ENCODE peak calls at places on chromosomes 7 and 10, in seven cellular contexts. G, L, S, T, X, U and M are unnamed samples.

GRCh38 chr10:95431900-95432342 is 129.2 kb downstream of the SORBS1 start:
- DNase-seq in U (no peak), G (no peak), X (no peak), S (no peak), L (no peak), T (no peak), M (no peak)

GRCh38 chr7:14911077-14911476 is 8.5 kb upstream of the DGKB start:
- DNase-seq in L (no peak), T (no peak), S (no peak), G (no peak), X (no peak), U (no peak), M (no peak)

GRCh38 chr7:128004623-128005022 is 26.6 kb downstream of the LRRC4 start:
- DNase-seq in L (no peak), U (no peak), X (no peak), S (no peak), G (no peak), T (no peak), M (no peak)

GRCh38 chr7:128672927-128673517 is 930 bp downstream of the GARIN1A start:
- DNase-seq in X (no peak), T (no peak), L (peak; percentile 34), S (no peak), U (peak; percentile 42), G (peak; percentile 40), M (no peak)

GRCh38 chr10:83991986-83992753 is 147.1 kb upstream of the GHITM start:
- DNase-seq in G (no peak), S (peak; percentile 18), L (peak; percentile 7), T (no peak), X (no peak), U (peak; percentile 4), M (no peak)

GRCh38 chr7:133770863-133771492 is 356.2 kb upstream of the LRGUK start:
- DNase-seq in S (no peak), G (peak; percentile 56), X (no peak), L (peak; percentile 12), U (peak; percentile 61), T (no peak), M (peak; percentile 11)

GRCh38 chr7:27112960-27113949 is 10.8 kb upstream of the HOXA2 start:
- DNase-seq in T (no peak), S (peak; percentile 71), X (peak; percentile 60), L (peak; percentile 53), U (peak; percentile 22), G (peak; percentile 95), M (no peak)

GRCh38 chr7:105304040-105304895 is 84.5 kb downstream of the SRPK2 start:
- DNase-seq in G (peak; percentile 64), X (no peak), S (peak; percentile 22), U (peak; percentile 45), L (peak; percentile 43), T (no peak), M (peak; percentile 14)

GRCh38 chr7:92737706-92738105 is 98.7 kb downstream of the CDK6 start:
- DNase-seq in S (no peak), L (no peak), G (no peak), T (no peak), X (no peak), U (no peak), M (no peak)

GRCh38 chr7:25002826-25003225 is 22.8 kb upstream of the OSBPL3 start:
- DNase-seq in T (no peak), G (no peak), X (no peak), U (no peak), S (no peak), L (no peak), M (peak; percentile 41)

GRCh38 chr7:101618916-101619315 is 10.2 kb downstream of the MYL10 start:
- DNase-seq in G (no peak), L (no peak), U (peak; percentile 33), T (no peak), S (no peak), X (peak; percentile 30), M (peak; percentile 76)

GRCh38 chr7:95001815-95002561 is 94.6 kb downstream of the PPP1R9A start:
- DNase-seq in U (no peak), G (no peak), L (no peak), S (no peak), X (no peak), T (no peak), M (no peak)

GRCh38 chr10:69428138-69428537 is 11.4 kb upstream of the TACR2 start:
- DNase-seq in X (no peak), S (no peak), G (no peak), L (no peak), T (no peak), U (no peak), M (no peak)